ENCODE peak calls at places on chromosome 9, in nine cellular contexts. J, F, M, A, N, X, T, U and E are unnamed samples.

GRCh38 chr9:71762900-71763653 is 5.2 kb downstream of the CEMIP2 start:
- DNase-seq in X (peak), A (no peak), M (no peak), J (no peak), N (no peak), T (peak), F (no peak), U (no peak), E (no peak)

GRCh38 chr9:124676159-124676551 is 95.0 kb downstream of the NR6A1 start:
- DNase-seq in X (no peak), N (no peak), F (no peak), T (no peak), M (no peak), J (no peak), U (no peak), A (no peak), E (no peak)

GRCh38 chr9:6941527-6941926 is 183.8 kb downstream of the KDM4C start:
- DNase-seq in X (no peak), A (no peak), M (no peak), U (no peak), F (no peak), N (no peak), J (no peak), T (no peak), E (no peak)

GRCh38 chr9:134935056-134936020 is 17.6 kb upstream of the FCN1 start:
- DNase-seq in X (no peak), N (no peak), F (peak), J (no peak), A (no peak), M (no peak), U (no peak), T (no peak), E (no peak)

GRCh38 chr9:107727113-107727780 is 237.7 kb upstream of the KLF4 start:
- DNase-seq in T (no peak), N (no peak), A (no peak), X (no peak), U (no peak), M (no peak), F (no peak), J (no peak), E (no peak)

GRCh38 chr9:134642385-134643181 is 980 bp downstream of the COL5A1 start:
- DNase-seq in X (peak), F (peak), N (no peak), J (peak), A (no peak), M (no peak), U (no peak), T (no peak), E (no peak)

GRCh38 chr9:12884736-12885395 is 110.0 kb downstream of the LURAP1L start:
- DNase-seq in T (peak), M (no peak), U (no peak), X (no peak), F (no peak), A (peak), N (peak), J (no peak), E (no peak)

GRCh38 chr9:94782367-94783120 is 56.0 kb downstream of the AOPEP start:
- DNase-seq in A (no peak), N (no peak), J (no peak), X (no peak), F (no peak), T (no peak), U (no peak), M (no peak), E (no peak)

GRCh38 chr9:108156270-108156998 is 666.9 kb upstream of the KLF4 start:
- DNase-seq in F (no peak), X (peak), U (no peak), M (no peak), N (peak), J (no peak), T (peak), A (no peak), E (no peak)

GRCh38 chr9:38687389-38687842 is 32.5 kb downstream of the FAM240B start:
- DNase-seq in X (peak), N (no peak), M (no peak), J (no peak), F (peak), A (peak), T (peak), U (no peak), E (peak)

GRCh38 chr9:133779516-133780403 is 41.6 kb upstream of the SARDH start:
- DNase-seq in X (no peak), F (no peak), J (no peak), T (no peak), U (no peak), A (no peak), N (no peak), M (no peak), E (no peak)

GRCh38 chr9:2241461-2241874 is 226.3 kb downstream of the SMARCA2 start:
- DNase-seq in A (peak), T (no peak), M (no peak), N (no peak), U (no peak), F (peak), X (peak), J (peak), E (no peak)

GRCh38 chr9:127523312-127523851 is 72.1 kb downstream of the LRSAM1 start:
- DNase-seq in N (no peak), T (no peak), F (peak), U (no peak), X (no peak), M (no peak), A (no peak), J (no peak), E (no peak)

GRCh38 chr9:98594551-98595160 is 114.1 kb downstream of the GABBR2 start:
- DNase-seq in M (no peak), N (no peak), U (no peak), A (no peak), X (no peak), F (no peak), T (no peak), J (no peak), E (no peak)

GRCh38 chr9:16030513-16031185 is 477.8 kb downstream of the CCDC171 start:
- DNase-seq in N (peak), U (no peak), F (no peak), M (no peak), J (no peak), T (peak), A (no peak), X (no peak), E (no peak)

GRCh38 chr9:37422289-37423104 is at the start of gene GRHPR:
- DNase-seq in M (peak), X (peak), A (peak), F (peak), U (peak), T (peak), N (no peak), J (peak), E (peak)

GRCh38 chr9:95626341-95626740 is 109.6 kb upstream of the PTCH1 start:
- DNase-seq in M (no peak), U (no peak), F (peak), T (no peak), X (no peak), A (no peak), J (no peak), N (no peak), E (no peak)

GRCh38 chr9:124259273-124260078 is 1.7 kb downstream of the NEK6 start:
- DNase-seq in N (no peak), J (peak), T (peak), U (no peak), X (peak), A (no peak), F (peak), M (no peak), E (no peak)

GRCh38 chr9:123742009-123742767 is 187.7 kb downstream of the DENND1A start:
- DNase-seq in F (no peak), U (peak), X (no peak), N (no peak), M (no peak), A (no peak), T (no peak), J (no peak), E (no peak)

GRCh38 chr9:98775831-98776441 is 20.4 kb downstream of the ANKS6 start:
- DNase-seq in T (no peak), A (peak), U (no peak), F (peak), N (no peak), X (peak), M (peak), J (no peak), E (no peak)

GRCh38 chr9:82538634-82539033 is 524.3 kb downstream of the RASEF start:
- DNase-seq in T (no peak), U (no peak), F (no peak), X (no peak), N (no peak), M (no peak), A (no peak), J (no peak), E (no peak)

GRCh38 chr9:122816163-122816867 is 12.1 kb downstream of the PDCL start:
- DNase-seq in J (no peak), M (peak), T (no peak), A (no peak), F (no peak), X (peak), U (no peak), N (no peak), E (no peak)

GRCh38 chr9:124054671-124055212 is 43.2 kb downstream of the LHX2 start:
- DNase-seq in A (no peak), J (no peak), M (no peak), T (peak), X (no peak), F (peak), N (peak), U (no peak), E (peak)

GRCh38 chr9:114387678-114388431 is at the start of gene AKNA:
- DNase-seq in A (peak), T (no peak), J (peak), M (peak), N (no peak), U (no peak), X (peak), F (peak), E (no peak)

GRCh38 chr9:133059623-133060022 is 2.2 kb upstream of the CEL start:
- DNase-seq in J (no peak), N (peak), U (no peak), X (no peak), A (no peak), M (peak), T (no peak), F (peak), E (no peak)

GRCh38 chr9:93810028-93810971 is 144.9 kb downstream of the BARX1 start:
- DNase-seq in A (no peak), U (no peak), M (no peak), N (no peak), F (peak), T (no peak), J (no peak), X (no peak), E (no peak)

GRCh38 chr9:8179381-8180053 is 379.9 kb upstream of the DMAC1 start:
- DNase-seq in T (no peak), M (no peak), F (no peak), J (no peak), A (peak), U (peak), N (no peak), X (no peak), E (no peak)

GRCh38 chr9:136031741-136032638 is 63.1 kb downstream of the NACC2 start:
- DNase-seq in M (no peak), A (no peak), N (no peak), X (no peak), J (no peak), F (no peak), U (no peak), T (no peak), E (no peak)

GRCh38 chr9:90890146-90890545 is 88.5 kb downstream of the SYK start:
- DNase-seq in U (no peak), N (no peak), F (peak), T (no peak), M (no peak), A (no peak), X (no peak), J (no peak), E (no peak)